ENCODE peak calls at places on chromosomes 1 and 21, in six cellular contexts. One of them, this sample, is unnamed.

GRCh38 chr1:42943166-42943565 is 15.5 kb downstream of the SLC2A1 start:
- DNase-seq in GDM1: no peak
- DNase-seq in AG08396: no peak
- DNase-seq in stimulated activated CD4-positive, alpha-beta T cell treated with anti-CD3 and anti-CD28 coated beads, Interleukin-15, amount 100 ng/mL, for 24 hours: no peak
- DNase-seq in GM23338: no peak
- DNase-seq in GM03348: no peak
- DNase-seq in this sample: no peak

GRCh38 chr1:184387069-184387870 is 441 bp downstream of the C1orf21 start:
- DNase-seq in AG08396: peak
- DNase-seq in GDM1: peak
- DNase-seq in GM03348: peak
- DNase-seq in GM23338: peak
- DNase-seq in stimulated activated CD4-positive, alpha-beta T cell treated with anti-CD3 and anti-CD28 coated beads, Interleukin-15, amount 100 ng/mL, for 24 hours: peak
- DNase-seq in this sample: peak

GRCh38 chr1:4615138-4615470 is 39.3 kb upstream of the AJAP1 start:
- DNase-seq in stimulated activated CD4-positive, alpha-beta T cell treated with anti-CD3 and anti-CD28 coated beads, Interleukin-15, amount 100 ng/mL, for 24 hours: no peak
- DNase-seq in AG08396: no peak
- DNase-seq in GM23338: no peak
- DNase-seq in GM03348: no peak
- DNase-seq in GDM1: no peak
- DNase-seq in this sample: no peak

GRCh38 chr1:205298191-205298994 is 23.2 kb downstream of the NUAK2 start:
- DNase-seq in GM23338: peak
- DNase-seq in GM03348: peak
- DNase-seq in GDM1: no peak
- DNase-seq in stimulated activated CD4-positive, alpha-beta T cell treated with anti-CD3 and anti-CD28 coated beads, Interleukin-15, amount 100 ng/mL, for 24 hours: no peak
- DNase-seq in AG08396: peak
- DNase-seq in this sample: peak

GRCh38 chr1:7722670-7723012 is 48.5 kb upstream of the VAMP3 start:
- DNase-seq in GDM1: no peak
- DNase-seq in GM03348: no peak
- DNase-seq in AG08396: no peak
- DNase-seq in GM23338: no peak
- DNase-seq in stimulated activated CD4-positive, alpha-beta T cell treated with anti-CD3 and anti-CD28 coated beads, Interleukin-15, amount 100 ng/mL, for 24 hours: no peak
- DNase-seq in this sample: no peak

GRCh38 chr1:224377676-224378006 is 21.0 kb downstream of the CNIH4 start:
- DNase-seq in GDM1: no peak
- DNase-seq in stimulated activated CD4-positive, alpha-beta T cell treated with anti-CD3 and anti-CD28 coated beads, Interleukin-15, amount 100 ng/mL, for 24 hours: peak
- DNase-seq in GM03348: peak
- DNase-seq in AG08396: peak
- DNase-seq in GM23338: no peak
- DNase-seq in this sample: peak

GRCh38 chr1:67612690-67613322 is 72.2 kb upstream of the GADD45A start:
- DNase-seq in GDM1: no peak
- DNase-seq in stimulated activated CD4-positive, alpha-beta T cell treated with anti-CD3 and anti-CD28 coated beads, Interleukin-15, amount 100 ng/mL, for 24 hours: no peak
- DNase-seq in GM23338: no peak
- DNase-seq in GM03348: peak
- DNase-seq in AG08396: no peak
- DNase-seq in this sample: no peak

GRCh38 chr1:214791961-214792360 is 189.0 kb downstream of the CENPF start:
- DNase-seq in AG08396: peak
- DNase-seq in GM03348: peak
- DNase-seq in GDM1: no peak
- DNase-seq in stimulated activated CD4-positive, alpha-beta T cell treated with anti-CD3 and anti-CD28 coated beads, Interleukin-15, amount 100 ng/mL, for 24 hours: no peak
- DNase-seq in GM23338: no peak
- DNase-seq in this sample: peak

GRCh38 chr1:84298688-84299535 is 2.6 kb upstream of the SAMD13 start:
- DNase-seq in AG08396: peak
- DNase-seq in GDM1: peak
- DNase-seq in stimulated activated CD4-positive, alpha-beta T cell treated with anti-CD3 and anti-CD28 coated beads, Interleukin-15, amount 100 ng/mL, for 24 hours: peak
- DNase-seq in GM23338: peak
- DNase-seq in GM03348: peak
- DNase-seq in this sample: peak

GRCh38 chr1:104648269-104648691 is 898.6 kb downstream of the AMY1C start:
- DNase-seq in GM03348: peak
- DNase-seq in GDM1: no peak
- DNase-seq in stimulated activated CD4-positive, alpha-beta T cell treated with anti-CD3 and anti-CD28 coated beads, Interleukin-15, amount 100 ng/mL, for 24 hours: no peak
- DNase-seq in AG08396: no peak
- DNase-seq in GM23338: peak
- DNase-seq in this sample: no peak

GRCh38 chr1:19815801-19816736 is 986 bp upstream of the RNF186 start:
- DNase-seq in GDM1: no peak
- DNase-seq in stimulated activated CD4-positive, alpha-beta T cell treated with anti-CD3 and anti-CD28 coated beads, Interleukin-15, amount 100 ng/mL, for 24 hours: no peak
- DNase-seq in AG08396: no peak
- DNase-seq in GM03348: no peak
- DNase-seq in GM23338: no peak
- DNase-seq in this sample: no peak

GRCh38 chr1:43280683-43281082 is 4.7 kb downstream of the C1orf210 start:
- DNase-seq in AG08396: no peak
- DNase-seq in GDM1: no peak
- DNase-seq in stimulated activated CD4-positive, alpha-beta T cell treated with anti-CD3 and anti-CD28 coated beads, Interleukin-15, amount 100 ng/mL, for 24 hours: no peak
- DNase-seq in GM23338: no peak
- DNase-seq in GM03348: no peak
- DNase-seq in this sample: no peak

GRCh38 chr1:174358786-174359453 is 88.8 kb upstream of the GPR52 start:
- DNase-seq in stimulated activated CD4-positive, alpha-beta T cell treated with anti-CD3 and anti-CD28 coated beads, Interleukin-15, amount 100 ng/mL, for 24 hours: no peak
- DNase-seq in GM03348: no peak
- DNase-seq in AG08396: no peak
- DNase-seq in GM23338: peak
- DNase-seq in GDM1: no peak
- DNase-seq in this sample: no peak

GRCh38 chr1:53663525-53664300 is 75.3 kb downstream of the GLIS1 start:
- DNase-seq in GM03348: no peak
- DNase-seq in GM23338: no peak
- DNase-seq in AG08396: no peak
- DNase-seq in stimulated activated CD4-positive, alpha-beta T cell treated with anti-CD3 and anti-CD28 coated beads, Interleukin-15, amount 100 ng/mL, for 24 hours: no peak
- DNase-seq in GDM1: no peak
- DNase-seq in this sample: no peak

GRCh38 chr1:56491441-56491840 is 87.9 kb downstream of the PLPP3 start:
- DNase-seq in stimulated activated CD4-positive, alpha-beta T cell treated with anti-CD3 and anti-CD28 coated beads, Interleukin-15, amount 100 ng/mL, for 24 hours: no peak
- DNase-seq in GM03348: peak
- DNase-seq in GM23338: no peak
- DNase-seq in GDM1: no peak
- DNase-seq in AG08396: peak
- DNase-seq in this sample: peak

GRCh38 chr21:44789880-44790279 is 11.7 kb downstream of the UBE2G2 start:
- DNase-seq in GM23338: no peak
- DNase-seq in GDM1: no peak
- DNase-seq in stimulated activated CD4-positive, alpha-beta T cell treated with anti-CD3 and anti-CD28 coated beads, Interleukin-15, amount 100 ng/mL, for 24 hours: no peak
- DNase-seq in GM03348: no peak
- DNase-seq in AG08396: no peak
- DNase-seq in this sample: no peak

GRCh38 chr1:201272838-201273237 is 10.5 kb upstream of the PKP1 start:
- DNase-seq in GM23338: peak
- DNase-seq in GM03348: no peak
- DNase-seq in stimulated activated CD4-positive, alpha-beta T cell treated with anti-CD3 and anti-CD28 coated beads, Interleukin-15, amount 100 ng/mL, for 24 hours: no peak
- DNase-seq in AG08396: no peak
- DNase-seq in GDM1: no peak
- DNase-seq in this sample: no peak

GRCh38 chr1:108117908-108118902 is 81.9 kb downstream of the SLC25A24 start:
- DNase-seq in GDM1: no peak
- DNase-seq in stimulated activated CD4-positive, alpha-beta T cell treated with anti-CD3 and anti-CD28 coated beads, Interleukin-15, amount 100 ng/mL, for 24 hours: no peak
- DNase-seq in AG08396: peak
- DNase-seq in GM23338: no peak
- DNase-seq in GM03348: peak
- DNase-seq in this sample: peak

GRCh38 chr1:10724052-10724494 is 72.4 kb downstream of the CASZ1 start:
- DNase-seq in GM03348: no peak
- DNase-seq in GDM1: no peak
- DNase-seq in GM23338: no peak
- DNase-seq in stimulated activated CD4-positive, alpha-beta T cell treated with anti-CD3 and anti-CD28 coated beads, Interleukin-15, amount 100 ng/mL, for 24 hours: no peak
- DNase-seq in AG08396: peak
- DNase-seq in this sample: peak

GRCh38 chr1:69700770-69701169 is 133.0 kb downstream of the LRRC7 start:
- DNase-seq in GDM1: no peak
- DNase-seq in AG08396: no peak
- DNase-seq in GM23338: peak
- DNase-seq in GM03348: no peak
- DNase-seq in stimulated activated CD4-positive, alpha-beta T cell treated with anti-CD3 and anti-CD28 coated beads, Interleukin-15, amount 100 ng/mL, for 24 hours: peak
- DNase-seq in this sample: peak

GRCh38 chr1:8061210-8061609 is 35.1 kb upstream of the ERRFI1 start:
- DNase-seq in GDM1: no peak
- DNase-seq in AG08396: peak
- DNase-seq in GM03348: peak
- DNase-seq in stimulated activated CD4-positive, alpha-beta T cell treated with anti-CD3 and anti-CD28 coated beads, Interleukin-15, amount 100 ng/mL, for 24 hours: no peak
- DNase-seq in GM23338: no peak
- DNase-seq in this sample: peak

GRCh38 chr1:201990427-201990826 is 8.0 kb downstream of the RNPEP start:
- DNase-seq in GM03348: no peak
- DNase-seq in GM23338: no peak
- DNase-seq in AG08396: no peak
- DNase-seq in GDM1: no peak
- DNase-seq in stimulated activated CD4-positive, alpha-beta T cell treated with anti-CD3 and anti-CD28 coated beads, Interleukin-15, amount 100 ng/mL, for 24 hours: no peak
- DNase-seq in this sample: no peak

GRCh38 chr1:73576084-73576483 is 621.9 kb downstream of the LRRIQ3 start:
- DNase-seq in GDM1: no peak
- DNase-seq in AG08396: no peak
- DNase-seq in GM03348: no peak
- DNase-seq in stimulated activated CD4-positive, alpha-beta T cell treated with anti-CD3 and anti-CD28 coated beads, Interleukin-15, amount 100 ng/mL, for 24 hours: no peak
- DNase-seq in GM23338: no peak
- DNase-seq in this sample: no peak

GRCh38 chr1:206725053-206725963 is 40.6 kb downstream of the MAPKAPK2 start:
- DNase-seq in GM03348: peak
- DNase-seq in AG08396: peak
- DNase-seq in GDM1: no peak
- DNase-seq in stimulated activated CD4-positive, alpha-beta T cell treated with anti-CD3 and anti-CD28 coated beads, Interleukin-15, amount 100 ng/mL, for 24 hours: peak
- DNase-seq in GM23338: peak
- DNase-seq in this sample: peak

GRCh38 chr21:46297311-46298082 is 11.4 kb downstream of the YBEY start:
- DNase-seq in stimulated activated CD4-positive, alpha-beta T cell treated with anti-CD3 and anti-CD28 coated beads, Interleukin-15, amount 100 ng/mL, for 24 hours: no peak
- DNase-seq in GDM1: no peak
- DNase-seq in AG08396: no peak
- DNase-seq in GM03348: no peak
- DNase-seq in GM23338: peak
- DNase-seq in this sample: peak

GRCh38 chr1:162359523-162360236 is 17.0 kb downstream of the SPATA46 start:
- DNase-seq in GM03348: no peak
- DNase-seq in stimulated activated CD4-positive, alpha-beta T cell treated with anti-CD3 and anti-CD28 coated beads, Interleukin-15, amount 100 ng/mL, for 24 hours: no peak
- DNase-seq in GM23338: no peak
- DNase-seq in AG08396: no peak
- DNase-seq in GDM1: no peak
- DNase-seq in this sample: no peak

GRCh38 chr1:15347182-15347581 is 62.5 kb upstream of the EFHD2 start:
- DNase-seq in GM23338: no peak
- DNase-seq in GDM1: peak
- DNase-seq in stimulated activated CD4-positive, alpha-beta T cell treated with anti-CD3 and anti-CD28 coated beads, Interleukin-15, amount 100 ng/mL, for 24 hours: no peak
- DNase-seq in AG08396: no peak
- DNase-seq in GM03348: no peak
- DNase-seq in this sample: no peak

GRCh38 chr1:200660719-200661118 is 9.0 kb downstream of the DDX59 start:
- DNase-seq in GM23338: no peak
- DNase-seq in AG08396: no peak
- DNase-seq in stimulated activated CD4-positive, alpha-beta T cell treated with anti-CD3 and anti-CD28 coated beads, Interleukin-15, amount 100 ng/mL, for 24 hours: no peak
- DNase-seq in GM03348: no peak
- DNase-seq in GDM1: no peak
- DNase-seq in this sample: no peak

GRCh38 chr1:184212649-184213314 is 161.3 kb downstream of the TSEN15 start:
- DNase-seq in GM23338: no peak
- DNase-seq in AG08396: peak
- DNase-seq in stimulated activated CD4-positive, alpha-beta T cell treated with anti-CD3 and anti-CD28 coated beads, Interleukin-15, amount 100 ng/mL, for 24 hours: no peak
- DNase-seq in GM03348: peak
- DNase-seq in GDM1: no peak
- DNase-seq in this sample: peak

GRCh38 chr1:65170511-65171142 is 22.6 kb downstream of the AK4 start:
- DNase-seq in stimulated activated CD4-positive, alpha-beta T cell treated with anti-CD3 and anti-CD28 coated beads, Interleukin-15, amount 100 ng/mL, for 24 hours: no peak
- DNase-seq in GM03348: peak
- DNase-seq in GDM1: no peak
- DNase-seq in AG08396: no peak
- DNase-seq in GM23338: no peak
- DNase-seq in this sample: no peak

GRCh38 chr1:100523038-100523649 is 14.8 kb upstream of the GPR88 start:
- DNase-seq in stimulated activated CD4-positive, alpha-beta T cell treated with anti-CD3 and anti-CD28 coated beads, Interleukin-15, amount 100 ng/mL, for 24 hours: no peak
- DNase-seq in GDM1: peak
- DNase-seq in GM03348: no peak
- DNase-seq in GM23338: no peak
- DNase-seq in AG08396: no peak
- DNase-seq in this sample: no peak

GRCh38 chr1:115296981-115297380 is 41.1 kb downstream of the NGF start:
- DNase-seq in GDM1: no peak
- DNase-seq in GM23338: no peak
- DNase-seq in AG08396: no peak
- DNase-seq in GM03348: no peak
- DNase-seq in stimulated activated CD4-positive, alpha-beta T cell treated with anti-CD3 and anti-CD28 coated beads, Interleukin-15, amount 100 ng/mL, for 24 hours: no peak
- DNase-seq in this sample: peak

GRCh38 chr1:235901461-235901860 is 34.8 kb upstream of the LYST start:
- DNase-seq in GDM1: peak
- DNase-seq in AG08396: no peak
- DNase-seq in GM23338: no peak
- DNase-seq in GM03348: peak
- DNase-seq in stimulated activated CD4-positive, alpha-beta T cell treated with anti-CD3 and anti-CD28 coated beads, Interleukin-15, amount 100 ng/mL, for 24 hours: no peak
- DNase-seq in this sample: peak

GRCh38 chr1:64922336-64922735 is 44.0 kb downstream of the JAK1 start:
- DNase-seq in AG08396: no peak
- DNase-seq in GM03348: no peak
- DNase-seq in GM23338: no peak
- DNase-seq in stimulated activated CD4-positive, alpha-beta T cell treated with anti-CD3 and anti-CD28 coated beads, Interleukin-15, amount 100 ng/mL, for 24 hours: no peak
- DNase-seq in GDM1: no peak
- DNase-seq in this sample: no peak

GRCh38 chr1:48674641-48675040 is 102.0 kb downstream of the BEND5 start:
- DNase-seq in GM03348: peak
- DNase-seq in GDM1: no peak
- DNase-seq in stimulated activated CD4-positive, alpha-beta T cell treated with anti-CD3 and anti-CD28 coated beads, Interleukin-15, amount 100 ng/mL, for 24 hours: no peak
- DNase-seq in GM23338: no peak
- DNase-seq in AG08396: peak
- DNase-seq in this sample: peak

GRCh38 chr1:89407355-89407754 is 43.5 kb downstream of the GBP6 start:
- DNase-seq in AG08396: peak
- DNase-seq in GM23338: no peak
- DNase-seq in GDM1: no peak
- DNase-seq in GM03348: peak
- DNase-seq in stimulated activated CD4-positive, alpha-beta T cell treated with anti-CD3 and anti-CD28 coated beads, Interleukin-15, amount 100 ng/mL, for 24 hours: no peak
- DNase-seq in this sample: no peak

GRCh38 chr1:12230549-12231275 is 882 bp downstream of the VPS13D start:
- DNase-seq in GDM1: no peak
- DNase-seq in AG08396: peak
- DNase-seq in GM03348: peak
- DNase-seq in GM23338: peak
- DNase-seq in stimulated activated CD4-positive, alpha-beta T cell treated with anti-CD3 and anti-CD28 coated beads, Interleukin-15, amount 100 ng/mL, for 24 hours: peak
- DNase-seq in this sample: no peak

GRCh38 chr21:45412909-45413581 is 8.1 kb downstream of the COL18A1 start:
- DNase-seq in GM23338: no peak
- DNase-seq in GM03348: no peak
- DNase-seq in GDM1: no peak
- DNase-seq in stimulated activated CD4-positive, alpha-beta T cell treated with anti-CD3 and anti-CD28 coated beads, Interleukin-15, amount 100 ng/mL, for 24 hours: no peak
- DNase-seq in AG08396: no peak
- DNase-seq in this sample: no peak

This sample was measured in fibroblast of lung.